ENCODE peak calls at places on chromosomes 13 and 19, in seven cellular contexts. One of them, this sample, is unnamed.

GRCh38 chr19:38033658-38034150 is 126.7 kb downstream of the SIPA1L3 start:
- DNase-seq in HAP-1: no peak
- DNase-seq in activated T-helper 1 cell treated with anti-CD3 and anti-CD28 coated beads, Interleukin-12 subunit alpha, Interleukin-12 subunit beta, Interleukin-2, Interleukin-4 antibody, amounts not matched to agents 30 ng/mL and 10 ng/mL and 1 ng/mL, durations not matched to agents 14 hours and 24 hours and 36 hours: no peak
- DNase-seq in skeletal muscle cell: no peak
- DNase-seq in H9: peak
- DNase-seq in GM12865: peak
- DNase-seq in RPMI7951: no peak
- DNase-seq in this sample: no peak

GRCh38 chr13:21074601-21075302 is 13.4 kb upstream of the LATS2 start:
- DNase-seq in HAP-1: no peak
- DNase-seq in activated T-helper 1 cell treated with anti-CD3 and anti-CD28 coated beads, Interleukin-12 subunit alpha, Interleukin-12 subunit beta, Interleukin-2, Interleukin-4 antibody, amounts not matched to agents 30 ng/mL and 10 ng/mL and 1 ng/mL, durations not matched to agents 14 hours and 24 hours and 36 hours: peak
- DNase-seq in skeletal muscle cell: no peak
- DNase-seq in H9: no peak
- DNase-seq in GM12865: no peak
- DNase-seq in RPMI7951: no peak
- DNase-seq in this sample: no peak

GRCh38 chr13:95710313-95710712 is 33.4 kb downstream of the DNAJC3 start:
- DNase-seq in HAP-1: no peak
- DNase-seq in activated T-helper 1 cell treated with anti-CD3 and anti-CD28 coated beads, Interleukin-12 subunit alpha, Interleukin-12 subunit beta, Interleukin-2, Interleukin-4 antibody, amounts not matched to agents 30 ng/mL and 10 ng/mL and 1 ng/mL, durations not matched to agents 14 hours and 24 hours and 36 hours: no peak
- DNase-seq in skeletal muscle cell: peak
- DNase-seq in H9: no peak
- DNase-seq in GM12865: peak
- DNase-seq in RPMI7951: peak
- DNase-seq in this sample: no peak

GRCh38 chr13:106507560-106508274 is 27.7 kb downstream of the EFNB2 start:
- DNase-seq in HAP-1: peak
- DNase-seq in activated T-helper 1 cell treated with anti-CD3 and anti-CD28 coated beads, Interleukin-12 subunit alpha, Interleukin-12 subunit beta, Interleukin-2, Interleukin-4 antibody, amounts not matched to agents 30 ng/mL and 10 ng/mL and 1 ng/mL, durations not matched to agents 14 hours and 24 hours and 36 hours: no peak
- DNase-seq in skeletal muscle cell: peak
- DNase-seq in H9: no peak
- DNase-seq in GM12865: peak
- DNase-seq in RPMI7951: peak
- DNase-seq in this sample: peak

GRCh38 chr13:110705356-110705825 is 525 bp downstream of the CARS2 start:
- DNase-seq in HAP-1: no peak
- DNase-seq in activated T-helper 1 cell treated with anti-CD3 and anti-CD28 coated beads, Interleukin-12 subunit alpha, Interleukin-12 subunit beta, Interleukin-2, Interleukin-4 antibody, amounts not matched to agents 30 ng/mL and 10 ng/mL and 1 ng/mL, durations not matched to agents 14 hours and 24 hours and 36 hours: no peak
- DNase-seq in skeletal muscle cell: no peak
- DNase-seq in H9: no peak
- DNase-seq in GM12865: no peak
- DNase-seq in RPMI7951: no peak
- DNase-seq in this sample: no peak

GRCh38 chr19:58554494-58555368 is at the start of gene CHMP2A:
- DNase-seq in HAP-1: peak
- DNase-seq in activated T-helper 1 cell treated with anti-CD3 and anti-CD28 coated beads, Interleukin-12 subunit alpha, Interleukin-12 subunit beta, Interleukin-2, Interleukin-4 antibody, amounts not matched to agents 30 ng/mL and 10 ng/mL and 1 ng/mL, durations not matched to agents 14 hours and 24 hours and 36 hours: peak
- DNase-seq in skeletal muscle cell: peak
- DNase-seq in H9: peak
- DNase-seq in GM12865: peak
- DNase-seq in RPMI7951: peak
- DNase-seq in this sample: peak

GRCh38 chr13:87344176-87344575 is 327.0 kb upstream of the SLITRK5 start:
- DNase-seq in HAP-1: no peak
- DNase-seq in activated T-helper 1 cell treated with anti-CD3 and anti-CD28 coated beads, Interleukin-12 subunit alpha, Interleukin-12 subunit beta, Interleukin-2, Interleukin-4 antibody, amounts not matched to agents 30 ng/mL and 10 ng/mL and 1 ng/mL, durations not matched to agents 14 hours and 24 hours and 36 hours: no peak
- DNase-seq in skeletal muscle cell: no peak
- DNase-seq in H9: no peak
- DNase-seq in GM12865: no peak
- DNase-seq in RPMI7951: no peak
- DNase-seq in this sample: no peak

GRCh38 chr13:28478127-28478526 is 16.8 kb downstream of the FLT1 start:
- DNase-seq in HAP-1: no peak
- DNase-seq in activated T-helper 1 cell treated with anti-CD3 and anti-CD28 coated beads, Interleukin-12 subunit alpha, Interleukin-12 subunit beta, Interleukin-2, Interleukin-4 antibody, amounts not matched to agents 30 ng/mL and 10 ng/mL and 1 ng/mL, durations not matched to agents 14 hours and 24 hours and 36 hours: no peak
- DNase-seq in skeletal muscle cell: no peak
- DNase-seq in H9: no peak
- DNase-seq in GM12865: no peak
- DNase-seq in RPMI7951: no peak
- DNase-seq in this sample: peak

GRCh38 chr13:27510082-27510481 is 59.7 kb upstream of the MTIF3 start:
- DNase-seq in HAP-1: no peak
- DNase-seq in activated T-helper 1 cell treated with anti-CD3 and anti-CD28 coated beads, Interleukin-12 subunit alpha, Interleukin-12 subunit beta, Interleukin-2, Interleukin-4 antibody, amounts not matched to agents 30 ng/mL and 10 ng/mL and 1 ng/mL, durations not matched to agents 14 hours and 24 hours and 36 hours: no peak
- DNase-seq in skeletal muscle cell: no peak
- DNase-seq in H9: no peak
- DNase-seq in GM12865: no peak
- DNase-seq in RPMI7951: no peak
- DNase-seq in this sample: no peak

GRCh38 chr19:30173593-30174356 is 198.4 kb upstream of the ZNF536 start:
- DNase-seq in HAP-1: no peak
- DNase-seq in activated T-helper 1 cell treated with anti-CD3 and anti-CD28 coated beads, Interleukin-12 subunit alpha, Interleukin-12 subunit beta, Interleukin-2, Interleukin-4 antibody, amounts not matched to agents 30 ng/mL and 10 ng/mL and 1 ng/mL, durations not matched to agents 14 hours and 24 hours and 36 hours: no peak
- DNase-seq in skeletal muscle cell: no peak
- DNase-seq in H9: no peak
- DNase-seq in GM12865: no peak
- DNase-seq in RPMI7951: no peak
- DNase-seq in this sample: no peak

GRCh38 chr13:35714588-35714987 is 238.1 kb upstream of the MAB21L1 start:
- DNase-seq in HAP-1: no peak
- DNase-seq in activated T-helper 1 cell treated with anti-CD3 and anti-CD28 coated beads, Interleukin-12 subunit alpha, Interleukin-12 subunit beta, Interleukin-2, Interleukin-4 antibody, amounts not matched to agents 30 ng/mL and 10 ng/mL and 1 ng/mL, durations not matched to agents 14 hours and 24 hours and 36 hours: no peak
- DNase-seq in skeletal muscle cell: no peak
- DNase-seq in H9: peak
- DNase-seq in GM12865: no peak
- DNase-seq in RPMI7951: peak
- DNase-seq in this sample: no peak

GRCh38 chr13:64529874-64530485 is 2700.2 kb downstream of the PCDH9 start:
- DNase-seq in HAP-1: peak
- DNase-seq in activated T-helper 1 cell treated with anti-CD3 and anti-CD28 coated beads, Interleukin-12 subunit alpha, Interleukin-12 subunit beta, Interleukin-2, Interleukin-4 antibody, amounts not matched to agents 30 ng/mL and 10 ng/mL and 1 ng/mL, durations not matched to agents 14 hours and 24 hours and 36 hours: no peak
- DNase-seq in skeletal muscle cell: no peak
- DNase-seq in H9: peak
- DNase-seq in GM12865: peak
- DNase-seq in RPMI7951: peak
- DNase-seq in this sample: no peak

GRCh38 chr19:49643466-49643865 is 1.5 kb downstream of the SCAF1 start:
- DNase-seq in HAP-1: no peak
- DNase-seq in activated T-helper 1 cell treated with anti-CD3 and anti-CD28 coated beads, Interleukin-12 subunit alpha, Interleukin-12 subunit beta, Interleukin-2, Interleukin-4 antibody, amounts not matched to agents 30 ng/mL and 10 ng/mL and 1 ng/mL, durations not matched to agents 14 hours and 24 hours and 36 hours: no peak
- DNase-seq in skeletal muscle cell: no peak
- DNase-seq in H9: no peak
- DNase-seq in GM12865: peak
- DNase-seq in RPMI7951: no peak
- DNase-seq in this sample: no peak

GRCh38 chr13:23969672-23970071 is 72.4 kb upstream of the C1QTNF9B start:
- DNase-seq in HAP-1: no peak
- DNase-seq in activated T-helper 1 cell treated with anti-CD3 and anti-CD28 coated beads, Interleukin-12 subunit alpha, Interleukin-12 subunit beta, Interleukin-2, Interleukin-4 antibody, amounts not matched to agents 30 ng/mL and 10 ng/mL and 1 ng/mL, durations not matched to agents 14 hours and 24 hours and 36 hours: no peak
- DNase-seq in skeletal muscle cell: no peak
- DNase-seq in H9: no peak
- DNase-seq in GM12865: no peak
- DNase-seq in RPMI7951: no peak
- DNase-seq in this sample: no peak

GRCh38 chr19:38233740-38234251 is 9.8 kb upstream of the DPF1 start:
- DNase-seq in HAP-1: no peak
- DNase-seq in activated T-helper 1 cell treated with anti-CD3 and anti-CD28 coated beads, Interleukin-12 subunit alpha, Interleukin-12 subunit beta, Interleukin-2, Interleukin-4 antibody, amounts not matched to agents 30 ng/mL and 10 ng/mL and 1 ng/mL, durations not matched to agents 14 hours and 24 hours and 36 hours: peak
- DNase-seq in skeletal muscle cell: no peak
- DNase-seq in H9: peak
- DNase-seq in GM12865: peak
- DNase-seq in RPMI7951: peak
- DNase-seq in this sample: peak

GRCh38 chr13:74870865-74871264 is 611.1 kb downstream of the TBC1D4 start:
- DNase-seq in HAP-1: no peak
- DNase-seq in activated T-helper 1 cell treated with anti-CD3 and anti-CD28 coated beads, Interleukin-12 subunit alpha, Interleukin-12 subunit beta, Interleukin-2, Interleukin-4 antibody, amounts not matched to agents 30 ng/mL and 10 ng/mL and 1 ng/mL, durations not matched to agents 14 hours and 24 hours and 36 hours: no peak
- DNase-seq in skeletal muscle cell: no peak
- DNase-seq in H9: no peak
- DNase-seq in GM12865: no peak
- DNase-seq in RPMI7951: no peak
- DNase-seq in this sample: no peak

GRCh38 chr19:47404334-47405196 is 14.8 kb downstream of the MEIS3 start:
- DNase-seq in HAP-1: no peak
- DNase-seq in activated T-helper 1 cell treated with anti-CD3 and anti-CD28 coated beads, Interleukin-12 subunit alpha, Interleukin-12 subunit beta, Interleukin-2, Interleukin-4 antibody, amounts not matched to agents 30 ng/mL and 10 ng/mL and 1 ng/mL, durations not matched to agents 14 hours and 24 hours and 36 hours: no peak
- DNase-seq in skeletal muscle cell: no peak
- DNase-seq in H9: no peak
- DNase-seq in GM12865: no peak
- DNase-seq in RPMI7951: no peak
- DNase-seq in this sample: no peak

GRCh38 chr19:20235156-20235555 is 68.1 kb downstream of the ZNF486 start:
- DNase-seq in HAP-1: no peak
- DNase-seq in activated T-helper 1 cell treated with anti-CD3 and anti-CD28 coated beads, Interleukin-12 subunit alpha, Interleukin-12 subunit beta, Interleukin-2, Interleukin-4 antibody, amounts not matched to agents 30 ng/mL and 10 ng/mL and 1 ng/mL, durations not matched to agents 14 hours and 24 hours and 36 hours: no peak
- DNase-seq in skeletal muscle cell: no peak
- DNase-seq in H9: no peak
- DNase-seq in GM12865: no peak
- DNase-seq in RPMI7951: no peak
- DNase-seq in this sample: no peak

GRCh38 chr13:99698010-99698815 is 196.9 kb downstream of the TM9SF2 start:
- DNase-seq in HAP-1: no peak
- DNase-seq in activated T-helper 1 cell treated with anti-CD3 and anti-CD28 coated beads, Interleukin-12 subunit alpha, Interleukin-12 subunit beta, Interleukin-2, Interleukin-4 antibody, amounts not matched to agents 30 ng/mL and 10 ng/mL and 1 ng/mL, durations not matched to agents 14 hours and 24 hours and 36 hours: no peak
- DNase-seq in skeletal muscle cell: no peak
- DNase-seq in H9: no peak
- DNase-seq in GM12865: no peak
- DNase-seq in RPMI7951: no peak
- DNase-seq in this sample: no peak

GRCh38 chr13:37127706-37128241 is 22.3 kb upstream of the CSNK1A1L start:
- DNase-seq in HAP-1: no peak
- DNase-seq in activated T-helper 1 cell treated with anti-CD3 and anti-CD28 coated beads, Interleukin-12 subunit alpha, Interleukin-12 subunit beta, Interleukin-2, Interleukin-4 antibody, amounts not matched to agents 30 ng/mL and 10 ng/mL and 1 ng/mL, durations not matched to agents 14 hours and 24 hours and 36 hours: no peak
- DNase-seq in skeletal muscle cell: peak
- DNase-seq in H9: no peak
- DNase-seq in GM12865: no peak
- DNase-seq in RPMI7951: peak
- DNase-seq in this sample: peak

GRCh38 chr19:45179848-45180370 is 1.3 kb downstream of the BLOC1S3 start:
- DNase-seq in HAP-1: no peak
- DNase-seq in activated T-helper 1 cell treated with anti-CD3 and anti-CD28 coated beads, Interleukin-12 subunit alpha, Interleukin-12 subunit beta, Interleukin-2, Interleukin-4 antibody, amounts not matched to agents 30 ng/mL and 10 ng/mL and 1 ng/mL, durations not matched to agents 14 hours and 24 hours and 36 hours: no peak
- DNase-seq in skeletal muscle cell: no peak
- DNase-seq in H9: no peak
- DNase-seq in GM12865: no peak
- DNase-seq in RPMI7951: no peak
- DNase-seq in this sample: no peak

GRCh38 chr19:3617463-3617862 is 9.1 kb downstream of the CACTIN start:
- DNase-seq in HAP-1: no peak
- DNase-seq in activated T-helper 1 cell treated with anti-CD3 and anti-CD28 coated beads, Interleukin-12 subunit alpha, Interleukin-12 subunit beta, Interleukin-2, Interleukin-4 antibody, amounts not matched to agents 30 ng/mL and 10 ng/mL and 1 ng/mL, durations not matched to agents 14 hours and 24 hours and 36 hours: no peak
- DNase-seq in skeletal muscle cell: no peak
- DNase-seq in H9: peak
- DNase-seq in GM12865: no peak
- DNase-seq in RPMI7951: no peak
- DNase-seq in this sample: no peak

GRCh38 chr13:51821666-51822065 is 17.7 kb upstream of the DHRS12 start:
- DNase-seq in HAP-1: no peak
- DNase-seq in activated T-helper 1 cell treated with anti-CD3 and anti-CD28 coated beads, Interleukin-12 subunit alpha, Interleukin-12 subunit beta, Interleukin-2, Interleukin-4 antibody, amounts not matched to agents 30 ng/mL and 10 ng/mL and 1 ng/mL, durations not matched to agents 14 hours and 24 hours and 36 hours: no peak
- DNase-seq in skeletal muscle cell: no peak
- DNase-seq in H9: no peak
- DNase-seq in GM12865: no peak
- DNase-seq in RPMI7951: no peak
- DNase-seq in this sample: no peak

GRCh38 chr13:111325146-111325890 is 4.9 kb downstream of the TEX29 start:
- DNase-seq in HAP-1: no peak
- DNase-seq in activated T-helper 1 cell treated with anti-CD3 and anti-CD28 coated beads, Interleukin-12 subunit alpha, Interleukin-12 subunit beta, Interleukin-2, Interleukin-4 antibody, amounts not matched to agents 30 ng/mL and 10 ng/mL and 1 ng/mL, durations not matched to agents 14 hours and 24 hours and 36 hours: no peak
- DNase-seq in skeletal muscle cell: no peak
- DNase-seq in H9: peak
- DNase-seq in GM12865: no peak
- DNase-seq in RPMI7951: no peak
- DNase-seq in this sample: no peak

GRCh38 chr19:55166530-55167268 is at the start of gene DNAAF3:
- DNase-seq in HAP-1: peak
- DNase-seq in activated T-helper 1 cell treated with anti-CD3 and anti-CD28 coated beads, Interleukin-12 subunit alpha, Interleukin-12 subunit beta, Interleukin-2, Interleukin-4 antibody, amounts not matched to agents 30 ng/mL and 10 ng/mL and 1 ng/mL, durations not matched to agents 14 hours and 24 hours and 36 hours: peak
- DNase-seq in skeletal muscle cell: peak
- DNase-seq in H9: peak
- DNase-seq in GM12865: peak
- DNase-seq in RPMI7951: peak
- DNase-seq in this sample: peak

GRCh38 chr13:112943309-112944125 is 25.5 kb upstream of the MCF2L start:
- DNase-seq in HAP-1: peak
- DNase-seq in activated T-helper 1 cell treated with anti-CD3 and anti-CD28 coated beads, Interleukin-12 subunit alpha, Interleukin-12 subunit beta, Interleukin-2, Interleukin-4 antibody, amounts not matched to agents 30 ng/mL and 10 ng/mL and 1 ng/mL, durations not matched to agents 14 hours and 24 hours and 36 hours: peak
- DNase-seq in skeletal muscle cell: no peak
- DNase-seq in H9: peak
- DNase-seq in GM12865: peak
- DNase-seq in RPMI7951: peak
- DNase-seq in this sample: peak

GRCh38 chr13:111210945-111211469 is 95.9 kb downstream of the ARHGEF7 start:
- DNase-seq in HAP-1: no peak
- DNase-seq in activated T-helper 1 cell treated with anti-CD3 and anti-CD28 coated beads, Interleukin-12 subunit alpha, Interleukin-12 subunit beta, Interleukin-2, Interleukin-4 antibody, amounts not matched to agents 30 ng/mL and 10 ng/mL and 1 ng/mL, durations not matched to agents 14 hours and 24 hours and 36 hours: no peak
- DNase-seq in skeletal muscle cell: no peak
- DNase-seq in H9: no peak
- DNase-seq in GM12865: no peak
- DNase-seq in RPMI7951: no peak
- DNase-seq in this sample: no peak